ENCODE peak calls at places on chromosomes 5 and 9, in four cellular contexts. One of them, this sample, is unnamed.

GRCh38 chr5:102314328-102314727 is 18.2 kb upstream of the SLCO4C1 start:
- DNase-seq in activated T-cell treated with anti-CD3 and anti-CD28 coated beads for 48 hours: no peak
- DNase-seq in effector memory CD8-positive, alpha-beta T cell: no peak
- DNase-seq in progenitor cell of endocrine pancreas: no peak
- DNase-seq in this sample: no peak

GRCh38 chr9:124216474-124217176 is 41.1 kb upstream of the NEK6 start:
- DNase-seq in activated T-cell treated with anti-CD3 and anti-CD28 coated beads for 48 hours: peak
- DNase-seq in effector memory CD8-positive, alpha-beta T cell: peak
- DNase-seq in progenitor cell of endocrine pancreas: no peak
- DNase-seq in this sample: peak

GRCh38 chr9:124206391-124206790 is 51.4 kb upstream of the NEK6 start:
- DNase-seq in activated T-cell treated with anti-CD3 and anti-CD28 coated beads for 48 hours: no peak
- DNase-seq in effector memory CD8-positive, alpha-beta T cell: no peak
- DNase-seq in progenitor cell of endocrine pancreas: no peak
- DNase-seq in this sample: no peak

GRCh38 chr5:150801117-150801927 is 22.8 kb downstream of the SMIM3 start:
- DNase-seq in activated T-cell treated with anti-CD3 and anti-CD28 coated beads for 48 hours: no peak
- DNase-seq in effector memory CD8-positive, alpha-beta T cell: peak
- DNase-seq in progenitor cell of endocrine pancreas: no peak
- DNase-seq in this sample: no peak

GRCh38 chr9:129954868-129955550 is 88.0 kb downstream of the FNBP1 start:
- DNase-seq in activated T-cell treated with anti-CD3 and anti-CD28 coated beads for 48 hours: no peak
- DNase-seq in effector memory CD8-positive, alpha-beta T cell: no peak
- DNase-seq in progenitor cell of endocrine pancreas: no peak
- DNase-seq in this sample: no peak

GRCh38 chr9:93824386-93825294 is 130.5 kb downstream of the BARX1 start:
- DNase-seq in activated T-cell treated with anti-CD3 and anti-CD28 coated beads for 48 hours: no peak
- DNase-seq in effector memory CD8-positive, alpha-beta T cell: no peak
- DNase-seq in progenitor cell of endocrine pancreas: no peak
- DNase-seq in this sample: no peak

GRCh38 chr5:166262395-166262794 is 2029.0 kb upstream of the WWC1 start:
- DNase-seq in activated T-cell treated with anti-CD3 and anti-CD28 coated beads for 48 hours: no peak
- DNase-seq in effector memory CD8-positive, alpha-beta T cell: no peak
- DNase-seq in progenitor cell of endocrine pancreas: no peak
- DNase-seq in this sample: no peak

GRCh38 chr5:72280655-72281069 is 39.4 kb downstream of the MRPS27 start:
- DNase-seq in activated T-cell treated with anti-CD3 and anti-CD28 coated beads for 48 hours: no peak
- DNase-seq in effector memory CD8-positive, alpha-beta T cell: no peak
- DNase-seq in progenitor cell of endocrine pancreas: no peak
- DNase-seq in this sample: no peak

GRCh38 chr9:126957687-126958053 is 43.1 kb downstream of the RALGPS1 start:
- DNase-seq in activated T-cell treated with anti-CD3 and anti-CD28 coated beads for 48 hours: no peak
- DNase-seq in effector memory CD8-positive, alpha-beta T cell: no peak
- DNase-seq in progenitor cell of endocrine pancreas: no peak
- DNase-seq in this sample: no peak

GRCh38 chr5:626850-627249 is 14.7 kb downstream of the CEP72 start:
- DNase-seq in activated T-cell treated with anti-CD3 and anti-CD28 coated beads for 48 hours: no peak
- DNase-seq in effector memory CD8-positive, alpha-beta T cell: no peak
- DNase-seq in progenitor cell of endocrine pancreas: no peak
- DNase-seq in this sample: no peak

GRCh38 chr9:101443358-101443757 is 7.8 kb upstream of the ALDOB start:
- DNase-seq in activated T-cell treated with anti-CD3 and anti-CD28 coated beads for 48 hours: no peak
- DNase-seq in effector memory CD8-positive, alpha-beta T cell: no peak
- DNase-seq in progenitor cell of endocrine pancreas: no peak
- DNase-seq in this sample: no peak

GRCh38 chr9:34452568-34452967 is 5.8 kb downstream of the FAM219A start:
- DNase-seq in activated T-cell treated with anti-CD3 and anti-CD28 coated beads for 48 hours: no peak
- DNase-seq in effector memory CD8-positive, alpha-beta T cell: no peak
- DNase-seq in progenitor cell of endocrine pancreas: no peak
- DNase-seq in this sample: no peak

GRCh38 chr9:76873056-76873792 is 32.7 kb downstream of the PRUNE2 start:
- DNase-seq in activated T-cell treated with anti-CD3 and anti-CD28 coated beads for 48 hours: no peak
- DNase-seq in effector memory CD8-positive, alpha-beta T cell: no peak
- DNase-seq in progenitor cell of endocrine pancreas: no peak
- DNase-seq in this sample: no peak

GRCh38 chr5:78964889-78965288 is 20.2 kb downstream of the ARSB start:
- DNase-seq in activated T-cell treated with anti-CD3 and anti-CD28 coated beads for 48 hours: no peak
- DNase-seq in effector memory CD8-positive, alpha-beta T cell: no peak
- DNase-seq in progenitor cell of endocrine pancreas: no peak
- DNase-seq in this sample: no peak

GRCh38 chr5:149799119-149799623 is 69.1 kb downstream of the PPARGC1B start:
- DNase-seq in activated T-cell treated with anti-CD3 and anti-CD28 coated beads for 48 hours: no peak
- DNase-seq in effector memory CD8-positive, alpha-beta T cell: no peak
- DNase-seq in progenitor cell of endocrine pancreas: no peak
- DNase-seq in this sample: no peak

GRCh38 chr5:172700686-172701324 is 59.7 kb downstream of the NEURL1B start:
- DNase-seq in activated T-cell treated with anti-CD3 and anti-CD28 coated beads for 48 hours: no peak
- DNase-seq in effector memory CD8-positive, alpha-beta T cell: no peak
- DNase-seq in progenitor cell of endocrine pancreas: no peak
- DNase-seq in this sample: no peak

GRCh38 chr9:89038354-89039091 is 47.3 kb downstream of the S1PR3 start:
- DNase-seq in activated T-cell treated with anti-CD3 and anti-CD28 coated beads for 48 hours: no peak
- DNase-seq in effector memory CD8-positive, alpha-beta T cell: no peak
- DNase-seq in progenitor cell of endocrine pancreas: no peak
- DNase-seq in this sample: no peak

GRCh38 chr5:169970911-169971436 is 9.3 kb downstream of the INSYN2B start:
- DNase-seq in activated T-cell treated with anti-CD3 and anti-CD28 coated beads for 48 hours: no peak
- DNase-seq in effector memory CD8-positive, alpha-beta T cell: no peak
- DNase-seq in progenitor cell of endocrine pancreas: no peak
- DNase-seq in this sample: no peak

GRCh38 chr5:147188200-147189108 is 46.4 kb upstream of the STK32A start:
- DNase-seq in activated T-cell treated with anti-CD3 and anti-CD28 coated beads for 48 hours: peak
- DNase-seq in effector memory CD8-positive, alpha-beta T cell: peak
- DNase-seq in progenitor cell of endocrine pancreas: peak
- DNase-seq in this sample: no peak

GRCh38 chr5:134090482-134090881 is 24.0 kb upstream of the TCF7 start:
- DNase-seq in activated T-cell treated with anti-CD3 and anti-CD28 coated beads for 48 hours: no peak
- DNase-seq in effector memory CD8-positive, alpha-beta T cell: no peak
- DNase-seq in progenitor cell of endocrine pancreas: no peak
- DNase-seq in this sample: no peak

GRCh38 chr9:131815971-131816873 is 76.3 kb upstream of the RAPGEF1 start:
- DNase-seq in activated T-cell treated with anti-CD3 and anti-CD28 coated beads for 48 hours: no peak
- DNase-seq in effector memory CD8-positive, alpha-beta T cell: no peak
- DNase-seq in progenitor cell of endocrine pancreas: no peak
- DNase-seq in this sample: no peak

GRCh38 chr5:67808340-67808739 is 407.2 kb upstream of the PIK3R1 start:
- DNase-seq in activated T-cell treated with anti-CD3 and anti-CD28 coated beads for 48 hours: no peak
- DNase-seq in effector memory CD8-positive, alpha-beta T cell: no peak
- DNase-seq in progenitor cell of endocrine pancreas: no peak
- DNase-seq in this sample: no peak

GRCh38 chr5:142767178-142767577 is 3.0 kb upstream of the ARHGAP26 start:
- DNase-seq in activated T-cell treated with anti-CD3 and anti-CD28 coated beads for 48 hours: no peak
- DNase-seq in effector memory CD8-positive, alpha-beta T cell: no peak
- DNase-seq in progenitor cell of endocrine pancreas: no peak
- DNase-seq in this sample: no peak

GRCh38 chr9:40884072-40884901 is 244.2 kb downstream of the FOXD4L6 start:
- DNase-seq in activated T-cell treated with anti-CD3 and anti-CD28 coated beads for 48 hours: no peak
- DNase-seq in effector memory CD8-positive, alpha-beta T cell: no peak
- DNase-seq in progenitor cell of endocrine pancreas: no peak
- DNase-seq in this sample: no peak

GRCh38 chr5:142097681-142098080 is 10.9 kb upstream of the NDFIP1 start:
- DNase-seq in activated T-cell treated with anti-CD3 and anti-CD28 coated beads for 48 hours: no peak
- DNase-seq in effector memory CD8-positive, alpha-beta T cell: no peak
- DNase-seq in progenitor cell of endocrine pancreas: no peak
- DNase-seq in this sample: no peak

GRCh38 chr5:107764976-107765684 is 94.4 kb upstream of the EFNA5 start:
- DNase-seq in activated T-cell treated with anti-CD3 and anti-CD28 coated beads for 48 hours: no peak
- DNase-seq in effector memory CD8-positive, alpha-beta T cell: no peak
- DNase-seq in progenitor cell of endocrine pancreas: no peak
- DNase-seq in this sample: no peak

GRCh38 chr9:134235366-134235765 is 71.0 kb upstream of the RNU6ATAC start:
- DNase-seq in activated T-cell treated with anti-CD3 and anti-CD28 coated beads for 48 hours: no peak
- DNase-seq in effector memory CD8-positive, alpha-beta T cell: no peak
- DNase-seq in progenitor cell of endocrine pancreas: no peak
- DNase-seq in this sample: no peak

GRCh38 chr5:80097516-80097915 is 62.4 kb downstream of the THBS4 start:
- DNase-seq in activated T-cell treated with anti-CD3 and anti-CD28 coated beads for 48 hours: no peak
- DNase-seq in effector memory CD8-positive, alpha-beta T cell: no peak
- DNase-seq in progenitor cell of endocrine pancreas: no peak
- DNase-seq in this sample: no peak

GRCh38 chr9:27645166-27645840 is 72.0 kb upstream of the C9orf72 start:
- DNase-seq in activated T-cell treated with anti-CD3 and anti-CD28 coated beads for 48 hours: no peak
- DNase-seq in effector memory CD8-positive, alpha-beta T cell: no peak
- DNase-seq in progenitor cell of endocrine pancreas: no peak
- DNase-seq in this sample: no peak

GRCh38 chr5:107698286-107698685 is 27.5 kb upstream of the EFNA5 start:
- DNase-seq in activated T-cell treated with anti-CD3 and anti-CD28 coated beads for 48 hours: no peak
- DNase-seq in effector memory CD8-positive, alpha-beta T cell: no peak
- DNase-seq in progenitor cell of endocrine pancreas: no peak
- DNase-seq in this sample: no peak

GRCh38 chr9:95341262-95342011 is 23.9 kb upstream of the FANCC start:
- DNase-seq in activated T-cell treated with anti-CD3 and anti-CD28 coated beads for 48 hours: no peak
- DNase-seq in effector memory CD8-positive, alpha-beta T cell: no peak
- DNase-seq in progenitor cell of endocrine pancreas: no peak
- DNase-seq in this sample: no peak

GRCh38 chr5:119285070-119285916 is 70.5 kb upstream of the TNFAIP8 start:
- DNase-seq in activated T-cell treated with anti-CD3 and anti-CD28 coated beads for 48 hours: no peak
- DNase-seq in effector memory CD8-positive, alpha-beta T cell: no peak
- DNase-seq in progenitor cell of endocrine pancreas: no peak
- DNase-seq in this sample: no peak

GRCh38 chr9:75027187-75028107 is 646 bp downstream of the CARNMT1 start:
- DNase-seq in activated T-cell treated with anti-CD3 and anti-CD28 coated beads for 48 hours: peak
- DNase-seq in effector memory CD8-positive, alpha-beta T cell: peak
- DNase-seq in progenitor cell of endocrine pancreas: peak
- DNase-seq in this sample: no peak

GRCh38 chr5:80054682-80055081 is 19.5 kb downstream of the THBS4 start:
- DNase-seq in activated T-cell treated with anti-CD3 and anti-CD28 coated beads for 48 hours: no peak
- DNase-seq in effector memory CD8-positive, alpha-beta T cell: no peak
- DNase-seq in progenitor cell of endocrine pancreas: no peak
- DNase-seq in this sample: no peak